ENCODE peak calls at places on chromosome X, in ten cellular contexts. U, M, D, V, I, N, C, Y, S and E are unnamed samples.

GRCh38 chrX:39941332-39941920 is 156.3 kb downstream of the BCOR start:
- DNase-seq in U (peak; percentile 48), V (peak; percentile 65), Y (no peak), S (no peak), M (no peak), C (no peak), D (no peak), I (no peak), N (peak; percentile 11), E (no peak)

GRCh38 chrX:13373027-13373806 is 53.4 kb upstream of the ATXN3L start:
- DNase-seq in I (peak; percentile 36), D (no peak), N (no peak), V (peak; percentile 74), U (no peak), Y (no peak), C (no peak), M (no peak), S (no peak), E (no peak)

GRCh38 chrX:70421618-70422017 is 1.5 kb upstream of the GDPD2 start:
- DNase-seq in Y (no peak), V (no peak), S (no peak), N (peak; percentile 21), U (no peak), C (no peak), I (no peak), M (no peak), D (no peak), E (no peak)

GRCh38 chrX:128438082-128438481 is 385.9 kb upstream of the ACTRT1 start:
- DNase-seq in N (no peak), C (no peak), Y (no peak), U (no peak), D (no peak), S (no peak), V (no peak), M (no peak), I (no peak), E (no peak)

GRCh38 chrX:97126020-97126419 is 242.3 kb downstream of the RPA4 start:
- DNase-seq in Y (no peak), C (no peak), I (peak; percentile 62), M (peak; percentile 38), D (no peak), V (peak; percentile 42), N (no peak), U (no peak), S (no peak), E (no peak)

GRCh38 chrX:123884809-123885408 is 25.1 kb downstream of the XIAP start:
- DNase-seq in C (no peak), D (peak; percentile 5), I (peak; percentile 48), S (no peak), N (peak; percentile 55), U (peak; percentile 38), V (peak; percentile 38), Y (peak; percentile 49), M (peak; percentile 77), E (no peak)

GRCh38 chrX:644304-645023 is 13.9 kb downstream of the SHOX start:
- DNase-seq in V (no peak), Y (no peak), C (no peak), I (no peak), N (peak; percentile 73), U (no peak), S (no peak), D (no peak), M (no peak), E (no peak)

GRCh38 chrX:2387614-2388239 is 113.0 kb downstream of the DHRSX start:
- DNase-seq in Y (no peak), D (no peak), C (no peak), I (no peak), S (no peak), V (peak; percentile 62), N (no peak), U (no peak), M (peak; percentile 20), E (no peak)

GRCh38 chrX:134512566-134512965 is 52.6 kb downstream of the HPRT1 start:
- DNase-seq in M (peak; percentile 53), U (no peak), S (no peak), D (no peak), Y (no peak), N (no peak), V (peak; percentile 86), C (no peak), I (peak; percentile 76), E (no peak)

GRCh38 chrX:138710866-138711331 is 618 bp downstream of the FGF13 start:
- DNase-seq in M (no peak), N (peak; percentile 57), U (no peak), C (peak; percentile 16), S (no peak), V (peak; percentile 9), Y (peak; percentile 66), D (peak; percentile 26), I (peak; percentile 39), E (no peak)

DNA sequence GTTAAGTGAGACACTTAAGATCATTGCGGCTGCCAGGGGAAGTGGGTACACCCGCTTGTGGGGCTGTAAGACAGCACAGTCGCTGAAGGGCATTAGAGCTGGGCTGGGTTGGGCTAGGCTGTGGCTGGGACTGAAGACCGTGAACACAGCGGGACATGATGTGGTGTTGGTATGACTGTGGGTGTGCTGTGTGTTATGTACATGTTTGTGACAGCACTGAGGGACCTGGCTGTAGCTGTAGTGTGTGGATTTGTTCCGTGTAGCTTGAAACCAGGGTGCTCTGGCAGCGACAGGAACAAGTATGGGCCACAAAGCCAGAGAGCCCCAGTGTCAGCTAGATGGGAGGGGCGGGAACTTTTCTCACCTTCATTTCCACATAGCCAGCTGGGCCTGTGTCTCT is 82.1 kb downstream of the NHSL2 start:
- DNase-seq in Y (no peak), M (no peak), I (no peak), D (no peak), U (no peak), N (no peak), S (no peak), C (no peak), V (no peak), E (peak; percentile 31)
- H3K4me3 ChIP-seq in Y (no peak overlapping the region), M (no peak overlapping the region), I (no peak overlapping the region), D (no peak overlapping the region), U (no peak overlapping the region), N (no peak overlapping the region), S (no peak overlapping the region), C (no peak overlapping the region), V (no peak overlapping the region), E (no peak overlapping the region)

DNA sequence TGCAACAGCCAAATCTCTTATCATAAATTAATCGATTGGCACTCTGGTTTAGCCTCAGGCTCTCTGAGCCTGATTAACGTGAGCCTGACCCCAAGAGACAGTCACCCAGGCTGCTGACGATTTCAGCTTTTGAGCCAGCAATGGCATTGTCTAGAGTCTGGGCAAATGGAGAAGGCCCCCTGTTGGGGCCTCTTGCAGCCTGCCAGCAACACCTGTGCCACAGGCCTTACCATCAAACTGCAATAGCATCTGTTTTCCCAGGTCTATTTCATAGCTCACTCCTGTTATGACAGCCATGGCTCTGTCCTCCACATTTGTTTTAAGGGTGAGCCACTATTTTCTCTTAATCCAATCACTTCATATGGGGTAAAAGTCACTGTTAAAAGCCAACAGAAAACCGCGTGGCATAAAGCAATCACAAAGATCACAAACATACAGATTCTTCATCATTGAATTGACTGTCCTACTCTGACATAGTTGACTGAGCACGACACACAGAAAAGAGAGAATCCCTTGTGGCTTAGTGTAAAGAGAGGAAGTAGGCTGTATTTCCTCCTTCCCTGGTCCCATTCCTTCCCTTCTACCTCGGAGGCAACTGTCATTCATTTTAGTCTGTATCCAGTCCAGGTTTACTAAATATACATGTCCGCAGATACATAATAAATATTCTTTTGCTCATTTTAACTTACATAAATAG is 47.8 kb downstream of the SLC9A7 start:
- DNase-seq in I (no peak), S (no peak), U (no peak), M (no peak), N (peak; percentile 17), D (no peak), V (no peak), C (no peak), Y (no peak), E (no peak)
- H3K4me1 ChIP-seq in I (peaks cover 19% of the 10 kb centered on the region), S (peaks cover 6% of the 10 kb centered on the region), U (no peaks in the 10 kb centered on the region), M (peaks cover 5% of the 10 kb centered on the region), N (no peaks in the 10 kb centered on the region), D (no peaks in the 10 kb centered on the region), V (no peaks in the 10 kb centered on the region), C (no peaks in the 10 kb centered on the region), Y (no peaks in the 10 kb centered on the region), E (no peaks in the 10 kb centered on the region)

GRCh38 chrX:6029014-6029413 is 199.7 kb downstream of the NLGN4X start:
- DNase-seq in S (no peak), C (no peak), U (no peak), N (no peak), M (no peak), D (no peak), Y (no peak), V (no peak), I (no peak), E (no peak)

GRCh38 chrX:6021316-6022091 is 207.2 kb downstream of the NLGN4X start:
- DNase-seq in I (peak; percentile 28), D (peak; percentile 29), M (peak; percentile 16), U (peak; percentile 6), C (no peak), V (peak; percentile 27), S (no peak), N (peak; percentile 57), Y (peak; percentile 66), E (no peak)

GRCh38 chrX:6024204-6024603 is 204.5 kb downstream of the NLGN4X start:
- DNase-seq in I (peak; percentile 1), V (peak; percentile 82), C (no peak), M (no peak), N (no peak), U (no peak), Y (no peak), D (no peak), S (no peak), E (no peak)

GRCh38 chrX:6026980-6027379 is 201.7 kb downstream of the NLGN4X start:
- DNase-seq in N (peak; percentile 38), D (peak; percentile 17), S (no peak), M (no peak), Y (no peak), V (peak; percentile 10), U (no peak), I (no peak), C (no peak), E (no peak)

DNA sequence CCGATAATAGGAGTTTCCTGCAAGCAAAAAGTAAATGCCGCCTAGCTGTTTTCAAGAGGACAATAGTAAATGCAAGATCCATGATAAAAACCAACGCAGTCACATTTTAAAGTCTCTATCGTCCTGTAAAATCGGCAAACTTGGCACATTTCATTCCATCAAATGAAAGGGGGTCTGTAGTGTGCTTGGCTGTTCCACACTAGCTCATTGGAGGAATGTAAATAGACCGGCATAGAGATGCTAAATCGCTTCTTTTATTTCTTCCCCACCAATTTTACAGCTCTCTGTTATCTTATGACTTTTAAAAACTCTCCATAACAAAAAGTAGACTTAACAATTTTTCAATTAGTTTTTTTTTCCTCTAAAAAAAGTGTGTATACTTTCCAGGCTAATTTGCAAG is 202.2 kb downstream of the NLGN4X start:
- DNase-seq in U (no peak), I (no peak), V (no peak), Y (no peak), D (no peak), M (no peak), S (no peak), N (no peak), C (no peak), E (no peak)
- H3K36me3 ChIP-seq in U (no peaks in the 10 kb centered on the region), I (no peaks in the 10 kb centered on the region), V (no peaks in the 10 kb centered on the region), Y (no peaks in the 10 kb centered on the region), D (peaks cover 4% of the 10 kb centered on the region), M (no peaks in the 10 kb centered on the region), S (no peaks in the 10 kb centered on the region), N (no peaks in the 10 kb centered on the region), C (no peaks in the 10 kb centered on the region), E (no peaks in the 10 kb centered on the region)

DNA sequence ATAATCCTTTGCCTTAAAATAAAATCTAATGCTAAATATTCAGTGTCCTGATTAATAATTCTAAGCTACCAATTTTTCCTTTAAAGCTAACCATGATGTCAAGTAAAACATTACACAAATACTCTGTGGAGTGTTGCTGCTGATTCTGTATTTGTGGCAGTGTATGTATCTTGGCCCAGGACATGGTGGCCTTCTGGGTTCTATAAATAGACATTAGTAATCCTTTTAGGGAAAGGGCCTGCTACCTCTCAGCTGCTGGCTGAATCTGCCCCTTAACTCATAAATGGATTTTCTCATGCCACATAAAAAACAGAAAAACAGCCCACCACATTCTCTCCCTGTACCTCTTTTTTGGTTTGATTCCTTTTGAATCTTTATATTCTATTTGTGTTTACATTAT is 1.2 kb upstream of the XK start:
- DNase-seq in N (no peak), V (no peak), U (peak; percentile 11), Y (peak; percentile 59), S (no peak), D (no peak), M (no peak), C (no peak), I (no peak), E (no peak)
- H3K4me3 ChIP-seq in N (no peak overlapping the region), V (no peak overlapping the region), U (no peak overlapping the region), Y (no peak overlapping the region), S (no peak overlapping the region), D (no peak overlapping the region), M (no peak overlapping the region), C (no peak overlapping the region), I (no peak overlapping the region), E (no peak overlapping the region)